ENCODE peak calls at places on chromosomes 13 and 19, in seven cellular contexts. One of them, this sample, is unnamed. For H3K36me3, the result is how much of the 10 kb centered on the place peaks cover.

GRCh38 chr13:40589285-40590109 is 76.9 kb downstream of the FOXO1 start:
- DNase-seq in thoracic aorta: no peak
- DNase-seq in lower lobe of right lung: no peak
- DNase-seq in uterus: no peak
- DNase-seq in heart left ventricle: peak
- DNase-seq in IMR-90: no peak
- DNase-seq in endothelial cell of umbilical vein: peak
- DNase-seq in this sample: peak

GRCh38 chr13:50149932-50150331 is 134.7 kb downstream of the KCNRG start:
- DNase-seq in thoracic aorta: no peak
- DNase-seq in lower lobe of right lung: no peak
- DNase-seq in uterus: peak
- DNase-seq in heart left ventricle: peak
- DNase-seq in IMR-90: no peak
- DNase-seq in endothelial cell of umbilical vein: peak
- DNase-seq in this sample: no peak

GRCh38 chr13:112943309-112944125 is 25.5 kb upstream of the MCF2L start:
- DNase-seq in thoracic aorta: no peak
- DNase-seq in lower lobe of right lung: peak
- DNase-seq in uterus: no peak
- DNase-seq in heart left ventricle: peak
- DNase-seq in IMR-90: peak
- DNase-seq in endothelial cell of umbilical vein: no peak
- DNase-seq in this sample: peak

GRCh38 chr13:60229708-60230272 is 66.1 kb upstream of the DIAPH3 start:
- DNase-seq in thoracic aorta: no peak
- DNase-seq in lower lobe of right lung: no peak
- DNase-seq in uterus: no peak
- DNase-seq in heart left ventricle: no peak
- DNase-seq in IMR-90: no peak
- DNase-seq in endothelial cell of umbilical vein: no peak
- DNase-seq in this sample: no peak

GRCh38 chr13:79593121-79593520 is 112.2 kb downstream of the NDFIP2 start:
- DNase-seq in thoracic aorta: no peak
- DNase-seq in lower lobe of right lung: no peak
- DNase-seq in uterus: no peak
- DNase-seq in heart left ventricle: no peak
- DNase-seq in IMR-90: no peak
- DNase-seq in endothelial cell of umbilical vein: no peak
- DNase-seq in this sample: no peak

GRCh38 chr13:50319603-50320296 is 304.5 kb downstream of the KCNRG start:
- DNase-seq in thoracic aorta: no peak
- DNase-seq in lower lobe of right lung: no peak
- DNase-seq in uterus: no peak
- DNase-seq in heart left ventricle: peak
- DNase-seq in IMR-90: peak
- DNase-seq in endothelial cell of umbilical vein: peak
- DNase-seq in this sample: no peak

GRCh38 chr19:33416307-33417215 is 43.1 kb downstream of the CEBPG start:
- DNase-seq in thoracic aorta: no peak
- DNase-seq in lower lobe of right lung: no peak
- DNase-seq in uterus: peak
- DNase-seq in heart left ventricle: no peak
- DNase-seq in IMR-90: peak
- DNase-seq in endothelial cell of umbilical vein: peak
- DNase-seq in this sample: peak

GRCh38 chr19:16325161-16325527 is 518 bp downstream of the KLF2 start:
- DNase-seq in thoracic aorta: no peak
- DNase-seq in lower lobe of right lung: peak
- DNase-seq in uterus: no peak
- DNase-seq in heart left ventricle: peak
- DNase-seq in IMR-90: no peak
- DNase-seq in endothelial cell of umbilical vein: peak
- DNase-seq in this sample: peak

GRCh38 chr13:110530839-110531499 is 30.6 kb downstream of the RAB20 start:
- DNase-seq in thoracic aorta: no peak
- DNase-seq in lower lobe of right lung: peak
- DNase-seq in uterus: no peak
- DNase-seq in heart left ventricle: peak
- DNase-seq in IMR-90: no peak
- DNase-seq in endothelial cell of umbilical vein: no peak
- DNase-seq in this sample: no peak

GRCh38 chr13:48853381-48854102 is 122.2 kb upstream of the FNDC3A start:
- DNase-seq in thoracic aorta: peak
- DNase-seq in lower lobe of right lung: no peak
- DNase-seq in uterus: no peak
- DNase-seq in heart left ventricle: peak
- DNase-seq in IMR-90: peak
- DNase-seq in endothelial cell of umbilical vein: peak
- DNase-seq in this sample: no peak

GRCh38 chr13:113034451-113035208 is 65.6 kb downstream of the MCF2L start:
- DNase-seq in thoracic aorta: no peak
- DNase-seq in lower lobe of right lung: no peak
- DNase-seq in uterus: no peak
- DNase-seq in heart left ventricle: peak
- DNase-seq in IMR-90: peak
- DNase-seq in endothelial cell of umbilical vein: peak
- DNase-seq in this sample: no peak

GRCh38 chr19:50647879-50648615 is 1.2 kb upstream of the C19orf81 start:
- DNase-seq in thoracic aorta: no peak
- DNase-seq in lower lobe of right lung: no peak
- DNase-seq in uterus: no peak
- DNase-seq in heart left ventricle: no peak
- DNase-seq in IMR-90: no peak
- DNase-seq in endothelial cell of umbilical vein: no peak
- DNase-seq in this sample: no peak

GRCh38 chr19:11324079-11324661 is 15.3 kb downstream of the RAB3D start:
- DNase-seq in thoracic aorta: peak
- DNase-seq in lower lobe of right lung: peak
- DNase-seq in uterus: peak
- DNase-seq in heart left ventricle: peak
- DNase-seq in IMR-90: peak
- DNase-seq in endothelial cell of umbilical vein: peak
- DNase-seq in this sample: peak

GRCh38 chr19:12636631-12637030 is 25.9 kb downstream of the ZNF791 start:
- DNase-seq in thoracic aorta: no peak
- DNase-seq in lower lobe of right lung: no peak
- DNase-seq in uterus: no peak
- DNase-seq in heart left ventricle: no peak
- DNase-seq in IMR-90: no peak
- DNase-seq in endothelial cell of umbilical vein: no peak
- DNase-seq in this sample: no peak

GRCh38 chr19:16288544-16288943 is 36.1 kb upstream of the KLF2 start:
- DNase-seq in thoracic aorta: no peak
- DNase-seq in lower lobe of right lung: no peak
- DNase-seq in uterus: no peak
- DNase-seq in heart left ventricle: peak
- DNase-seq in IMR-90: peak
- DNase-seq in endothelial cell of umbilical vein: no peak
- DNase-seq in this sample: no peak

GRCh38 chr13:85597790-85598500 is 201.3 kb downstream of the SLITRK6 start:
- DNase-seq in thoracic aorta: no peak
- DNase-seq in lower lobe of right lung: no peak
- DNase-seq in uterus: no peak
- DNase-seq in heart left ventricle: no peak
- DNase-seq in IMR-90: peak
- DNase-seq in endothelial cell of umbilical vein: no peak
- DNase-seq in this sample: no peak

GRCh38 chr13:113860579-113861432 is 3.1 kb downstream of the GAS6 start:
- DNase-seq in thoracic aorta: no peak
- DNase-seq in lower lobe of right lung: peak
- DNase-seq in uterus: peak
- DNase-seq in heart left ventricle: no peak
- DNase-seq in IMR-90: no peak
- DNase-seq in endothelial cell of umbilical vein: peak
- DNase-seq in this sample: no peak

GRCh38 chr13:57601536-57601935 is 30.0 kb upstream of the PCDH17 start:
- DNase-seq in thoracic aorta: no peak
- DNase-seq in lower lobe of right lung: no peak
- DNase-seq in uterus: no peak
- DNase-seq in heart left ventricle: no peak
- DNase-seq in IMR-90: no peak
- DNase-seq in endothelial cell of umbilical vein: no peak
- DNase-seq in this sample: no peak

GRCh38 chr13:45833663-45834062 is 17.9 kb downstream of the SIAH3 start:
- DNase-seq in thoracic aorta: no peak
- DNase-seq in lower lobe of right lung: no peak
- DNase-seq in uterus: no peak
- DNase-seq in heart left ventricle: peak
- DNase-seq in IMR-90: peak
- DNase-seq in endothelial cell of umbilical vein: peak
- DNase-seq in this sample: no peak

GRCh38 chr13:47459512-47459911 is 541.6 kb downstream of the SUCLA2 start:
- DNase-seq in thoracic aorta: no peak
- DNase-seq in lower lobe of right lung: no peak
- DNase-seq in uterus: no peak
- DNase-seq in heart left ventricle: no peak
- DNase-seq in IMR-90: peak
- DNase-seq in endothelial cell of umbilical vein: no peak
- DNase-seq in this sample: no peak

GRCh38 chr13:109720758-109721184 is 65.6 kb downstream of the IRS2 start:
- DNase-seq in thoracic aorta: no peak
- DNase-seq in lower lobe of right lung: no peak
- DNase-seq in uterus: no peak
- DNase-seq in heart left ventricle: no peak
- DNase-seq in IMR-90: no peak
- DNase-seq in endothelial cell of umbilical vein: no peak
- DNase-seq in this sample: no peak

GRCh38 chr19:32458500-32459123 is 53.0 kb downstream of the DPY19L3 start:
- DNase-seq in thoracic aorta: no peak
- DNase-seq in lower lobe of right lung: no peak
- DNase-seq in uterus: no peak
- DNase-seq in heart left ventricle: no peak
- DNase-seq in IMR-90: no peak
- DNase-seq in endothelial cell of umbilical vein: peak
- DNase-seq in this sample: peak

GRCh38 chr13:40682449-40683240 is 16.2 kb upstream of the FOXO1 start:
- DNase-seq in thoracic aorta: no peak
- DNase-seq in lower lobe of right lung: no peak
- DNase-seq in uterus: no peak
- DNase-seq in heart left ventricle: no peak
- DNase-seq in IMR-90: peak
- DNase-seq in endothelial cell of umbilical vein: peak
- DNase-seq in this sample: no peak

GRCh38 chr13:20093946-20094345 is 66.9 kb downstream of the GJA3 start:
- DNase-seq in thoracic aorta: no peak
- DNase-seq in lower lobe of right lung: no peak
- DNase-seq in uterus: no peak
- DNase-seq in heart left ventricle: no peak
- DNase-seq in IMR-90: no peak
- DNase-seq in endothelial cell of umbilical vein: no peak
- DNase-seq in this sample: no peak

GRCh38 chr13:20090349-20090748 is 70.5 kb downstream of the GJA3 start:
- DNase-seq in thoracic aorta: no peak
- DNase-seq in lower lobe of right lung: no peak
- DNase-seq in uterus: no peak
- DNase-seq in heart left ventricle: no peak
- DNase-seq in IMR-90: no peak
- DNase-seq in endothelial cell of umbilical vein: no peak
- DNase-seq in this sample: no peak
- TF ChIP-seq CTCF in thoracic aorta: no peak
- TF ChIP-seq CTCF in lower lobe of right lung: no peak
- TF ChIP-seq CTCF in uterus: no peak
- TF ChIP-seq CTCF in heart left ventricle: no peak
- TF ChIP-seq CTCF in IMR-90: peak
- TF ChIP-seq CTCF in endothelial cell of umbilical vein: no peak
- TF ChIP-seq CTCF in this sample: no peak

DNA sequence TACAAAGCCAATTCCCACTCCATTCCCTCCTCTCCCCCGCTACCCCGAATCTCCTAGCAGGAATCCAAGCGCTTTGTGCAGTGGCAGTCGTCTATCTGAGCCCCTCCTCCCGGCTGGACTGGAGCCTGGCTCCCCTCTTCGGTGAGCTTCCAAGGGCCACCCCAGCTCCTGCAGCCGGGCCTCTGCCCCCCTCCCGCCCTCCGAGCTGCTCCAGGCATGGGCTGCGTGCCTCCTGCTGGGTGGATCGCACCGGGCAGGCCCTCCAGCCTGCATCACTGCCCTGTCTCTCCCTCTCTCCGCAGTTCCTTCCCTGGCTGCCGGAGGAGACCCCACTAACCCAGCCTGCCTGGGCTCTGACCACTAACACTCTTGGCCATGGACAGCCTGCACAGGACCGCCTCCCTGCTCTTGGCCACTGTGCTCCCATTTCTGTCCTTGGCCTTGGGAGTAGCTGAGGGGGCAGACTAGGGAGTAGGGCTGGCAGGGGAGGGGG is 12.9 kb upstream of the LENG8 start:
- DNase-seq in thoracic aorta: no peak
- DNase-seq in lower lobe of right lung: no peak
- DNase-seq in uterus: no peak
- DNase-seq in heart left ventricle: no peak
- DNase-seq in IMR-90: no peak
- DNase-seq in endothelial cell of umbilical vein: no peak
- DNase-seq in this sample: no peak
- H3K36me3 ChIP-seq in thoracic aorta: under half
- H3K36me3 ChIP-seq in lower lobe of right lung: under half
- H3K36me3 ChIP-seq in uterus: under half
- H3K36me3 ChIP-seq in heart left ventricle: under half
- H3K36me3 ChIP-seq in IMR-90: under half
- H3K36me3 ChIP-seq in endothelial cell of umbilical vein: under half
- H3K36me3 ChIP-seq in this sample: under half

GRCh38 chr13:21475115-21475514 is 16.0 kb upstream of the ZDHHC20 start:
- DNase-seq in thoracic aorta: no peak
- DNase-seq in lower lobe of right lung: no peak
- DNase-seq in uterus: no peak
- DNase-seq in heart left ventricle: no peak
- DNase-seq in IMR-90: no peak
- DNase-seq in endothelial cell of umbilical vein: no peak
- DNase-seq in this sample: no peak

GRCh38 chr13:21483748-21484147 is 24.6 kb upstream of the ZDHHC20 start:
- DNase-seq in thoracic aorta: no peak
- DNase-seq in lower lobe of right lung: no peak
- DNase-seq in uterus: no peak
- DNase-seq in heart left ventricle: no peak
- DNase-seq in IMR-90: no peak
- DNase-seq in endothelial cell of umbilical vein: no peak
- DNase-seq in this sample: no peak

GRCh38 chr13:21481359-21481758 is 22.3 kb upstream of the ZDHHC20 start:
- DNase-seq in thoracic aorta: no peak
- DNase-seq in lower lobe of right lung: no peak
- DNase-seq in uterus: no peak
- DNase-seq in heart left ventricle: no peak
- DNase-seq in IMR-90: no peak
- DNase-seq in endothelial cell of umbilical vein: no peak
- DNase-seq in this sample: no peak

GRCh38 chr13:21476893-21477472 is 17.9 kb upstream of the ZDHHC20 start:
- DNase-seq in thoracic aorta: peak
- DNase-seq in lower lobe of right lung: peak
- DNase-seq in uterus: peak
- DNase-seq in heart left ventricle: peak
- DNase-seq in IMR-90: peak
- DNase-seq in endothelial cell of umbilical vein: peak
- DNase-seq in this sample: peak

GRCh38 chr13:21478881-21479808 is 20.0 kb upstream of the ZDHHC20 start:
- DNase-seq in thoracic aorta: no peak
- DNase-seq in lower lobe of right lung: no peak
- DNase-seq in uterus: peak
- DNase-seq in heart left ventricle: peak
- DNase-seq in IMR-90: peak
- DNase-seq in endothelial cell of umbilical vein: peak
- DNase-seq in this sample: no peak
- TF ChIP-seq CTCF in thoracic aorta: peak
- TF ChIP-seq CTCF in lower lobe of right lung: peak
- TF ChIP-seq CTCF in uterus: peak
- TF ChIP-seq CTCF in heart left ventricle: peak
- TF ChIP-seq CTCF in IMR-90: peak
- TF ChIP-seq CTCF in endothelial cell of umbilical vein: no peak
- TF ChIP-seq CTCF in this sample: peak

GRCh38 chr19:3866798-3867638 is 1.8 kb downstream of the ZFR2 start:
- DNase-seq in thoracic aorta: no peak
- DNase-seq in lower lobe of right lung: no peak
- DNase-seq in uterus: no peak
- DNase-seq in heart left ventricle: no peak
- DNase-seq in IMR-90: no peak
- DNase-seq in endothelial cell of umbilical vein: no peak
- DNase-seq in this sample: no peak
- H3K36me3 ChIP-seq in thoracic aorta: under half
- H3K36me3 ChIP-seq in lower lobe of right lung: under half
- H3K36me3 ChIP-seq in uterus: under half
- H3K36me3 ChIP-seq in heart left ventricle: under half
- H3K36me3 ChIP-seq in IMR-90: under half
- H3K36me3 ChIP-seq in endothelial cell of umbilical vein: under half
- H3K36me3 ChIP-seq in this sample: under half